ENCODE peak calls at places on chromosomes 13 and 19, in eight cellular contexts. V, P, O, M, T, B, W and Z are unnamed samples.

GRCh38 chr19:11046608-11047354 is 42.5 kb upstream of the LDLR start:
- DNase-seq in V (no peak), P (no peak), O (no peak), M (no peak), T (no peak), B (no peak), W (no peak), Z (no peak)

GRCh38 chr19:19145281-19145999 is 7.2 kb upstream of the TMEM161A start:
- DNase-seq in V (no peak), P (no peak), O (no peak), M (no peak), T (no peak), B (no peak), W (no peak), Z (no peak)

GRCh38 chr19:19062454-19063182 is 1.2 kb upstream of the SLC25A42 start:
- DNase-seq in V (no peak), P (peak), O (peak), M (peak), T (no peak), B (no peak), W (no peak), Z (peak)

GRCh38 chr13:48853381-48854102 is 122.2 kb upstream of the FNDC3A start:
- DNase-seq in V (no peak), P (no peak), O (no peak), M (no peak), T (no peak), B (no peak), W (no peak), Z (peak)

GRCh38 chr13:114268344-114269280 is 12.8 kb upstream of the UPF3A start:
- DNase-seq in V (no peak), P (no peak), O (no peak), M (no peak), T (no peak), B (no peak), W (no peak), Z (no peak)

GRCh38 chr13:93480553-93481106 is 254.0 kb downstream of the GPC6 start:
- DNase-seq in V (no peak), P (no peak), O (no peak), M (no peak), T (no peak), B (no peak), W (no peak), Z (no peak)

GRCh38 chr13:46684287-46685001 is 112.5 kb downstream of the ESD start:
- DNase-seq in V (no peak), P (peak), O (no peak), M (no peak), T (no peak), B (no peak), W (no peak), Z (no peak)

GRCh38 chr13:110263906-110264305 is 43.1 kb downstream of the COL4A1 start:
- DNase-seq in V (no peak), P (no peak), O (no peak), M (no peak), T (no peak), B (no peak), W (no peak), Z (no peak)

GRCh38 chr19:46976845-46977320 is 42.8 kb upstream of the NPAS1 start:
- DNase-seq in V (no peak), P (peak), O (peak), M (no peak), T (no peak), B (no peak), W (no peak), Z (peak)

GRCh38 chr13:38781539-38781938 is 94.7 kb downstream of the FREM2 start:
- DNase-seq in V (no peak), P (no peak), O (no peak), M (no peak), T (no peak), B (no peak), W (no peak), Z (no peak)

GRCh38 chr19:14563989-14564650 is 7.7 kb downstream of the NDUFB7 start:
- DNase-seq in V (no peak), P (peak), O (peak), M (peak), T (no peak), B (no peak), W (no peak), Z (no peak)

GRCh38 chr19:23762884-23763711 is 4.4 kb upstream of the ZNF681 start:
- DNase-seq in V (peak), P (peak), O (no peak), M (peak), T (peak), B (no peak), W (peak), Z (peak)

GRCh38 chr13:45385912-45386311 is 32.3 kb downstream of the SLC25A30 start:
- DNase-seq in V (no peak), P (no peak), O (no peak), M (no peak), T (no peak), B (no peak), W (no peak), Z (no peak)

GRCh38 chr13:21076265-21076653 is 14.9 kb upstream of the LATS2 start:
- DNase-seq in V (no peak), P (no peak), O (no peak), M (no peak), T (no peak), B (no peak), W (no peak), Z (no peak)

GRCh38 chr13:90485441-90485840 is 862.0 kb upstream of the MIR17HG start:
- DNase-seq in V (no peak), P (peak), O (peak), M (no peak), T (no peak), B (no peak), W (no peak), Z (peak)

GRCh38 chr19:58476498-58477015 is 405 bp downstream of the ZNF446 start:
- DNase-seq in V (no peak), P (peak), O (no peak), M (no peak), T (peak), B (no peak), W (no peak), Z (no peak)

GRCh38 chr13:49436890-49437289 is 7.0 kb downstream of the CAB39L start:
- DNase-seq in V (no peak), P (peak), O (peak), M (no peak), T (peak), B (no peak), W (no peak), Z (peak)

GRCh38 chr19:39397360-39398296 is 6.5 kb downstream of the MED29 start:
- DNase-seq in V (peak), P (peak), O (peak), M (peak), T (peak), B (peak), W (peak), Z (peak)

GRCh38 chr19:44702551-44703176 is 3.7 kb downstream of the CEACAM16 start:
- DNase-seq in V (no peak), P (no peak), O (no peak), M (no peak), T (no peak), B (no peak), W (no peak), Z (no peak)